ENCODE peak calls at places on chromosomes 11 and 22, in ten cellular contexts. P is Calu3; T is kidney epithelial cell; S is fibroblast of pulmonary artery; N is tibial artery; I is vagina; M is colonic mucosa; X is CD4-positive, alpha-beta T cell; B is spleen; G is left ventricle myocardium inferior. D is an unnamed sample.

GRCh38 chr22:32817137-32817536 is 15.6 kb downstream of the TIMP3 start:
- DNase-seq in S (no peak), I (no peak), P (no peak), M (no peak), T (no peak), X (no peak), N (peak), G (no peak), B (no peak), D (no peak)

GRCh38 chr11:68804786-68805185 is 36.9 kb downstream of the CPT1A start:
- DNase-seq in T (no peak), M (no peak), S (no peak), N (no peak), G (no peak), B (no peak), X (no peak), I (no peak), P (no peak), D (no peak)

GRCh38 chr22:31800065-31800464 is 46.2 kb downstream of the DEPDC5 start:
- DNase-seq in S (peak), I (no peak), B (no peak), P (peak), N (no peak), X (no peak), G (no peak), T (peak), M (no peak), D (no peak)

GRCh38 chr22:29661355-29661754 is 57.9 kb downstream of the NF2 start:
- DNase-seq in G (no peak), X (no peak), P (no peak), S (peak), B (no peak), M (no peak), I (no peak), N (no peak), T (no peak), D (no peak)

GRCh38 chr11:1650034-1650917 is 20.7 kb downstream of the KRTAP5-5 start:
- DNase-seq in T (no peak), S (no peak), B (peak), G (no peak), M (no peak), P (no peak), N (no peak), I (no peak), X (no peak), D (no peak)

GRCh38 chr11:8309311-8309710 is 45.6 kb upstream of the LMO1 start:
- DNase-seq in G (no peak), P (no peak), M (no peak), B (no peak), T (no peak), X (no peak), S (no peak), I (no peak), N (peak), D (no peak)

GRCh38 chr11:69164824-69165223 is 9.1 kb downstream of the SMIM38 start:
- DNase-seq in N (peak), T (no peak), G (no peak), B (no peak), M (no peak), S (no peak), I (no peak), P (no peak), X (no peak), D (no peak)

GRCh38 chr22:38072322-38073149 is 11.4 kb downstream of the SLC16A8 start:
- DNase-seq in I (no peak), T (no peak), M (no peak), P (no peak), X (no peak), B (no peak), S (no peak), G (no peak), N (no peak), D (no peak)

GRCh38 chr11:59755701-59756495 is 722 bp downstream of the STX3 start:
- DNase-seq in B (peak), S (peak), M (peak), N (peak), T (no peak), I (no peak), G (peak), X (peak), P (peak), D (peak)

GRCh38 chr11:21040615-21041014 is 371.2 kb downstream of the NELL1 start:
- DNase-seq in X (no peak), S (no peak), G (no peak), M (no peak), T (no peak), I (no peak), B (no peak), P (no peak), N (no peak), D (no peak)
- TF ChIP-seq CTCF in X (no peak), S (no peak), G (no peak), M (no peak), T (no peak), I (no peak), B (no peak), P (no peak), N (no peak), D (no peak)

DNA sequence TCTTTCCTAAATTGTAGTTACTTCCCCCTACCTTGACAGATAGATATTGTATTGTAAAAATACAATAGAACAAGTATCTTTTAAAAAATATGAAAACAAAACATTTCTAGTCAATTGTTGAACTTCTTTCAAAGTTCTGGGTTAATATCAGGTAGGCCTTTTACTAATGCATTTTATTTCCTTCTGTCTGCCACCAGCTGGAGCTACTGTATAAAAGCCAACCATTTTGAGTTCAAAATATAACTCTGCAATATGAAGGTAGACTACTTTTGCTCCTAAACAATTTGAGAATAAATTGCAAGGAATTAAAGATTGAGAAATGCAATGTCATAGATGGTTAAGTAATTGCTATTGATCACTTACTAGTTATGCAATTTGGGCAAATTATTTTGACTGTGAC is 22.1 kb upstream of the LIN7C start:
- DNase-seq in I (no peak), P (no peak), G (no peak), M (no peak), S (no peak), T (no peak), N (no peak), B (no peak), X (no peak), D (no peak)
- TF ChIP-seq CTCF in I (no peak), P (no peak), G (peak), M (no peak), S (no peak), T (no peak), N (no peak), B (no peak), X (no peak), D (no peak)

GRCh38 chr11:32143378-32143777 is 52.5 kb downstream of the RCN1 start:
- DNase-seq in P (no peak), B (no peak), X (no peak), G (no peak), S (no peak), T (no peak), M (no peak), N (no peak), I (no peak), D (no peak)
- TF ChIP-seq CTCF in P (no peak), B (no peak), X (no peak), G (no peak), S (no peak), T (no peak), M (no peak), N (no peak), I (no peak), D (no peak)

GRCh38 chr22:41537203-41537602 is 7.1 kb downstream of the POLR3H start:
- DNase-seq in I (no peak), S (no peak), P (no peak), G (no peak), T (no peak), X (no peak), N (no peak), B (no peak), M (no peak), D (no peak)
- TF ChIP-seq CTCF in I (no peak), S (no peak), P (no peak), G (no peak), T (no peak), X (no peak), N (no peak), B (no peak), M (no peak), D (no peak)

DNA sequence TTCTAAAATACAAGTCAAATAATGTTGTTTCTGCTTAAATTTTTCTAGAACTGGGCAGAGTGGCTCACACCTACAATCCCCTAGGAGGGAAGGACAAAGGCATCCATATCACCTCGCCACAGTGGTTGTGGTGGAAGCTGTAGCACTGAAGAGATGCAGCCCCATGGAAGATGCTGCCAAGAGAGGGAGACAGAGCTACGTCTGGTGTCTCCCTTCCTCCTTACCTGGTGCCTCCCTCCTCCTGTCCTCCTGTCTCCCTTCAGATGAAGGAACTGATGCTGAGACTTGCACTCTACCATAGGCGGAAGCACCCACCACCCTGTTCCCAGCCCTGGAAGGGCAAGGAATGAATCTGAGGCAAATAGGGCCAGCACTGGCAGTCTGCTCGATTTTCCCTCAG is 22.3 kb downstream of the MMP27 start:
- DNase-seq in N (no peak), G (no peak), S (no peak), I (no peak), X (no peak), M (no peak), B (no peak), T (no peak), P (no peak), D (no peak)
- TF ChIP-seq CTCF in N (no peak), G (no peak), S (no peak), I (no peak), X (no peak), M (no peak), B (no peak), T (peak), P (no peak), D (no peak)

DNA sequence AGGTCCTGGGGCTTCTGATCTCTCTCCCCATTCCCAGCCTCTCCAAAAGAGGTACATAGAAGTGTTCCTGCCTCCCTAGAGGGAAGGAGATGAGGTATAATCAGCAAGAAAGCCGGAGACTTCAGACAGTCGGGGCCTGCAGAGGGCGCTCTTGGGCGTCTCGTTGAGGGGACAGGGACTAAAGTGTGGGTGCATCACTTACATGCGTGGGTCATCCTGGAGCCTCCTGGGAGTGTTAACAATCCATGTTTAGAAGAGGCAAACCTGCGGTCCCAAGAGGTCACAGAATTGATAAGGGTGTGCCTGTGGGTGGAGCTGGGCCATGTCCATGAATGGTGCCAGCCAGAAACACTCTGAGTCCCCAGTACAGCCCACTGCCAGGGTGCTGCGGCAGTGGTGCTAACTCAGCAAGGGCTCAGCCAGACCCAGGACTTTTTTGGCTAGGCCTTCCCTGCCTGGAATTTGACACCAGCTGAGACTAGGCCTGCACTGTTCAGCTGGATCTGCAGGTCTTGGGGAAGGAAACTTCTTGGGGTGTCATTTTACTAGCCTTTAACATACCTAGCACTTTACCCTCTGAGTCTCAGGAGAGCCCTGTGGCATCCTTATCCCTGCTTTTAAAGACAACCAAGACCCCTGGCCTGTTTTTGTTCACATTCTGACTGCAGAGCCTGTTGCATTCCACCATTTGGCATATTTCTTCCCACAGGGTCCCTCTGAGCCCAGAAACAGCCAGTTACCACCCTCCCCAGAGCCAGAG is 5.5 kb downstream of the YDJC start:
- DNase-seq in P (peak), X (no peak), N (no peak), S (peak), B (no peak), G (peak), M (peak), T (no peak), I (no peak), D (no peak)
- TF ChIP-seq CTCF in P (peak), X (no peak), N (no peak), S (peak), B (no peak), G (peak), M (peak), T (peak), I (no peak), D (no peak)

GRCh38 chr11:65434057-65434666 is 11.6 kb downstream of the NEAT1 start:
- DNase-seq in N (no peak), X (no peak), P (no peak), B (no peak), I (no peak), G (no peak), T (no peak), S (peak), M (no peak), D (no peak)

GRCh38 chr11:65433657-65434056 is 11.1 kb downstream of the NEAT1 start:
- DNase-seq in I (no peak), P (no peak), G (no peak), M (no peak), T (no peak), N (no peak), S (peak), X (no peak), B (no peak), D (no peak)

GRCh38 chr11:65431452-65432132 is 9.0 kb downstream of the NEAT1 start:
- DNase-seq in M (no peak), I (no peak), B (no peak), P (no peak), S (peak), T (no peak), X (no peak), N (no peak), G (no peak), D (no peak)

GRCh38 chr11:65432133-65432650 is 9.6 kb downstream of the NEAT1 start:
- DNase-seq in B (no peak), T (no peak), I (no peak), X (no peak), G (no peak), P (no peak), S (peak), N (no peak), M (no peak), D (no peak)

DNA sequence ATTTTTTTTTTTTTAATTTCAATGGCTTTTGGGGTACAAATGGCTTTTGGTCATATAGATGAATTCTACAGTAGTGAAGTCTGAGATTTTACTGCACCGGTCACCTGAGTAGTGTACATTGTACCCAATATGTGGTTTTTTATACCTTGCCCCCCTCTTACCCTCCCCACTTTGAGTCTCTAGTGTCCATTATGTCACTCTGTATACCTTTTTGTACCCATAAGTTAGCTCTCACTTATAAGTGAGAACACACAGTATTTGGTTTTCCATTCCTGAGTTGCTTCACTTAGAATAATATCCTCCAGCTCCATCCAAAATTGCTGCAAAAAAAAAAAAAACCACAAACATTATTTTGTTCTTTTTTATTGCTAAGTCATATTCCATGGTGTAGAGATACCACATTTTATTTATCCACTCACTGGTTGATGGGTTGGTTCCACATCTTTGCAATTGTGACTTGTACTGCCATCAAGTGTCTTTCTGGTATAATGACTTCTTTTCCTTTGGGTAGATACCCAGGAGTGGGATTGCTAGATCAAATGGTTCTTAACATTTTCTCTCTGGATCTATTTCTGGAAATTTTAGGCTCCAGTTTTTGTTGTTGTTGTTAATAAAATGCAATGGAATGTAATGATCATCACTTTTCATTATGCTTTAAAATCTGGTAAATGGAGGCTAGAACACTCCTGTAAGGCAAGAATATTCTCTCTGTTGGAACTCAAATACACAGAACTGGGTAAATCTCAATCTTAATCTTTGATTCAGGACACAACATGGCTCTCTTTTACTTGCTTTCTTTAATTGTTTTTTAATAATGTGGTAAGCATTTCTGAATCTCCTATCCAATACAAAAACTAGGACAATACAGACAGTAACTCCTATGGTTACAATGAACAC is 10.3 kb downstream of the NEAT1 start:
- DNase-seq in G (no peak), B (no peak), N (no peak), X (no peak), T (no peak), S (peak), I (no peak), P (no peak), M (no peak), D (no peak)
- TF ChIP-seq CTCF in G (peak), B (peak), N (no peak), X (peak), T (peak), S (peak), I (no peak), P (no peak), M (no peak), D (no peak)

DNA sequence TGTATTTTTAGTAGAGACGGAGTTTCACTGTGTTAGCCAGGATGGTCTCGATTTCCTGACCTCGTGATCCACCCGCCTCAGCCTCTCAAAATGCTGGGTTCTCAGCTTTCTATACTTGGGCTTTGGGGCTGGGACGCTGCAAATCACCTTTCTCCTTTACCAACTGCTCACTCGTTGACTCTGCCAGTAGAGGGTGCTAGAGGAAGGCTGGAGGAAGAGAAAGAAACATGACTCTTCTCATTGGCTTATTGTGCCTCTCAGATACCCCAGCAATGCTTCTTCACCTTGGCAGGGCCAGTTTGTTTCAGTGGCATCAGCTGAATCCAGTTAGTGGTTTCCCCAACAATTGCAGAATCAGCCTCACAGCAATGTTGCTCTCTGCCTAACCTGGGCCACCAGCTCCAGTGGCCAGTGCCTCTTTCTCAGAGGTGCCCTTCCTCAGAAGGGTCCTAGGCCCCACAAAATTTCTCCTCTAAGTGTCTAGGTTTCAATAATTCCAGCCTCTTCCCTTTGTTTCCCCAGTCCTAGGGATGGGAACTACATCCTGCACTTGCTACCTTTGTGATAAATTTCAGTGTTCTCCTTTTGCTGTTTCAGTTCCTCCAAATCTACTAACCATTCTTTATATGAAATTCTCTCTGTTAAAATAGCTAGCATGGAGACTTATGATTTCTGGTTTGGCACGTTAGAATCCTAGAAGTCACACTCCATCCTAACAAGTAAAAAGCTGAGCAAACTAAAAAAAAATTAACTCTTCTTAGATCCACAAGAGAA is 71.5 kb upstream of the VSTM5 start:
- DNase-seq in P (peak), X (no peak), N (no peak), G (no peak), M (peak), I (no peak), T (no peak), B (no peak), S (peak), D (no peak)
- TF ChIP-seq CTCF in P (peak), X (no peak), N (no peak), G (peak), M (peak), I (peak), T (peak), B (peak), S (peak), D (no peak)

GRCh38 chr11:66708701-66709100 is 20.3 kb downstream of the SPTBN2 start:
- DNase-seq in G (no peak), I (no peak), N (no peak), T (no peak), P (no peak), X (no peak), S (no peak), B (no peak), M (no peak), D (no peak)

GRCh38 chr11:66708026-66708579 is 20.9 kb downstream of the SPTBN2 start:
- DNase-seq in X (no peak), N (no peak), T (no peak), S (no peak), M (no peak), G (no peak), P (no peak), I (no peak), B (no peak), D (no peak)

GRCh38 chr11:66707486-66707885 is 21.5 kb downstream of the SPTBN2 start:
- DNase-seq in X (no peak), M (no peak), T (no peak), P (no peak), G (no peak), B (no peak), I (no peak), S (no peak), N (no peak), D (no peak)

GRCh38 chr11:66705587-66706335 is 23.3 kb downstream of the SPTBN2 start:
- DNase-seq in T (no peak), B (no peak), M (no peak), G (no peak), X (no peak), I (no peak), S (no peak), P (no peak), N (no peak), D (no peak)

DNA sequence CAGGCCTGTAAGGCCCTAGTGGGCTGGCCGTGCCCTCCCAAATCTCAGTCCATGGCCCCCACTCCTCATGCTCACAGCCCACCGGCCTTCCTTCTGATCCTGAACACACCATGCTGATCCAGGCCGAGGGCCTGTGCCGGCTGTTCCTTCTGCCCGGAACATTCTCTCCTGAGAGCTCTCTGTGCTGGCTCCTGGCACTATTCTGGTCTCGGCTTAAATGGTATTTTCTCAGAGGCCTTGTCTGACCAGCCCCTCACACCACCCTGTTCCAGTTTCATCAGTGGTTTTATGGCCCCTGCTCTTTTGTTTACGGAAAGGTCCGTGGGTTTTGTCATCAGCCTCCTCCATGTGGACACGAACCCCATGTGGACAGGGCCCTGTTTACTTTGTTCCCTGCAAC is 22.0 kb downstream of the SPTBN2 start:
- DNase-seq in G (no peak), N (no peak), T (no peak), B (no peak), I (no peak), X (no peak), P (no peak), M (no peak), S (no peak), D (no peak)
- TF ChIP-seq CTCF in G (no peak), N (no peak), T (no peak), B (no peak), I (no peak), X (no peak), P (no peak), M (no peak), S (no peak), D (no peak)